ENCODE peak calls at places on chromosomes 5 and 9, in seven cellular contexts. Z is gastrocnemius medialis, D is AG10803, I is heart left ventricle, K is cardiac muscle cell, X is HCT116, W is Panc1. V is an unnamed sample.

GRCh38 chr9:98694943-98695342 is 13.8 kb downstream of the GABBR2 start:
- DNase-seq in Z (no peak), D (no peak), I (no peak), K (no peak), X (no peak), W (no peak), V (no peak)

GRCh38 chr5:113061851-113062631 is 85.4 kb downstream of the DCP2 start:
- DNase-seq in Z (no peak), D (peak), I (no peak), K (no peak), X (no peak), W (no peak), V (no peak)

GRCh38 chr5:10604975-10605374 is 41.1 kb downstream of the ANKRD33B start:
- DNase-seq in Z (no peak), D (no peak), I (no peak), K (no peak), X (no peak), W (no peak), V (no peak)

GRCh38 chr9:105187781-105188180 is 56.7 kb upstream of the SLC44A1 start:
- DNase-seq in Z (no peak), D (peak), I (no peak), K (no peak), X (no peak), W (peak), V (no peak)

GRCh38 chr5:133041157-133041784 is 10.5 kb upstream of the HSPA4 start:
- DNase-seq in Z (no peak), D (no peak), I (no peak), K (no peak), X (no peak), W (no peak), V (no peak)

GRCh38 chr5:136089804-136090203 is 42.8 kb upstream of the SMAD5 start:
- DNase-seq in Z (no peak), D (no peak), I (no peak), K (no peak), X (no peak), W (no peak), V (no peak)

GRCh38 chr9:89080193-89080592 is 88.9 kb downstream of the S1PR3 start:
- DNase-seq in Z (peak), D (peak), I (peak), K (no peak), X (no peak), W (no peak), V (no peak)

GRCh38 chr5:65961644-65962043 is 35.3 kb downstream of the ERBIN start:
- DNase-seq in Z (no peak), D (peak), I (no peak), K (no peak), X (no peak), W (no peak), V (peak)

GRCh38 chr9:125700791-125701190 is 6.2 kb downstream of the MAPKAP1 start:
- DNase-seq in Z (no peak), D (peak), I (no peak), K (no peak), X (no peak), W (no peak), V (no peak)

GRCh38 chr5:149170292-149170691 is 29.0 kb downstream of the ABLIM3 start:
- DNase-seq in Z (no peak), D (peak), I (no peak), K (no peak), X (no peak), W (no peak), V (no peak)

GRCh38 chr5:13218518-13218917 is 726.0 kb downstream of the DNAH5 start:
- DNase-seq in Z (no peak), D (no peak), I (no peak), K (no peak), X (no peak), W (no peak), V (no peak)

GRCh38 chr5:173291722-173292658 is 36.2 kb downstream of the STC2 start:
- DNase-seq in Z (no peak), D (peak), I (no peak), K (no peak), X (no peak), W (no peak), V (no peak)

DNA sequence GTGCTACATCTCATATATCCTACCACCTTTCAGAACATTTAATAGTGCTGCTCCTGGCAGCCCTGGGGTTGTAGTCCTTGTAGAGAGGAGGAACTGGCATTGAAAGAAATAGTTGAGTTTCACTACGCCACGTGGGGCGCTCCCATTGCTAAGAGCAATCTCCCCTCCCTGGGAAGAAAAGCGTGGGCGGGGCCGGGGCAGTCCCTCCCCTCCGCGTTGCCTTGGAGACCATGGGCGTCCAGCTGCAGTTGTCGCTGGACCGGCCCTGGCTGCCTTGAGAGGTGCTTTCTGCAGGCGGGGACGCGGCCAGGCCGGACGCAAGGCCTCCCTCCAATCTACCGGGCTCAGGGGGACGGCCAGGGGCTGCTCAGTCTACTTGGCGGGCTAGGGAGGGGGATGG is 368 bp upstream of the CCDC180 start:
- DNase-seq in Z (peak), D (peak), I (peak), K (peak), X (no peak), W (no peak), V (peak)
- TF ChIP-seq CTCF in Z (no peak), D (no peak), I (peak), K (peak), X (no peak), W (no peak), V (peak)

DNA sequence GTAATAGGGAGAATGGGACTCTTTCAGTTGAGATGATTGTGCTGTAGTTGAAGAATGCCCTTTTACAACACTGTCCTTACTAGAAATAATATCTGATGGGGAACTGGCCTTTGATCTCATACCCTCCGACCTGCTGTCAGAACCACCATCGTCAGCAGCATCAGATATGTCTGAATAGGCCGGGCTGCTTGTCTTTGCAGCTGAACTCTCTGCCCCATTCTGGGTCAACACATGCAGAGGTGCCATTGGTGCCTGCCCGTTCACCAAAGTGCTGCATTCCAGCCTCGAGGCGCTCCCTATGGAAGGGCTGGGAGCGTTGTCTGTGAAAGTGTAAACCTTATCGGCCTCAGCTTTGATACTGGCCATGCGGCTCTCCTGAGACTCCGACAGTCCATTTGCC is 99.0 kb downstream of the ZNF608 start:
- DNase-seq in Z (no peak), D (no peak), I (no peak), K (no peak), X (no peak), W (no peak), V (no peak)
- H3K4me3 ChIP-seq in Z (no peak), D (no peak), I (no peak), K (no peak), X (no peak), W (no peak), V (no peak)

DNA sequence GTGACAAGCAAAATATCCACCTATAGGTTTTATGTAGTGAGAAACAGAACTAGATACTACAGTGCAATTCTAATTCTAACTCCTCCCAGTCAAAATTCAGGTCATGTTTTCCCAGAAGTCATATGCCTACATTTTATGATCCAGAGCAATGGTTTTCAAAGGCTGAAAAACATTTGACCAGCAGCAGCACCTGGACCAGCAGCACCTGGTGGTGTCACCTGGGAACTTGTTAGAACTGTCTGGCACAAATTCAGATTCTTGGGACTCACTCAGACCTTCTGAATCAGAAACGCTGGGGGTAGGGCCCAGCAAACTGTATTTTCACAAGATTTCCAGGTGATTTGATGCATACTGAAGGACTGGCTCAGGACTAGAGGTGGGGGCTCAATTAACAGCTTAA is 367.7 kb upstream of the RFX3 start:
- DNase-seq in Z (no peak), D (no peak), I (no peak), K (no peak), X (no peak), W (no peak), V (no peak)
- TF ChIP-seq CTCF in Z (no peak), D (no peak), I (no peak), K (no peak), X (peak), W (no peak), V (no peak)

DNA sequence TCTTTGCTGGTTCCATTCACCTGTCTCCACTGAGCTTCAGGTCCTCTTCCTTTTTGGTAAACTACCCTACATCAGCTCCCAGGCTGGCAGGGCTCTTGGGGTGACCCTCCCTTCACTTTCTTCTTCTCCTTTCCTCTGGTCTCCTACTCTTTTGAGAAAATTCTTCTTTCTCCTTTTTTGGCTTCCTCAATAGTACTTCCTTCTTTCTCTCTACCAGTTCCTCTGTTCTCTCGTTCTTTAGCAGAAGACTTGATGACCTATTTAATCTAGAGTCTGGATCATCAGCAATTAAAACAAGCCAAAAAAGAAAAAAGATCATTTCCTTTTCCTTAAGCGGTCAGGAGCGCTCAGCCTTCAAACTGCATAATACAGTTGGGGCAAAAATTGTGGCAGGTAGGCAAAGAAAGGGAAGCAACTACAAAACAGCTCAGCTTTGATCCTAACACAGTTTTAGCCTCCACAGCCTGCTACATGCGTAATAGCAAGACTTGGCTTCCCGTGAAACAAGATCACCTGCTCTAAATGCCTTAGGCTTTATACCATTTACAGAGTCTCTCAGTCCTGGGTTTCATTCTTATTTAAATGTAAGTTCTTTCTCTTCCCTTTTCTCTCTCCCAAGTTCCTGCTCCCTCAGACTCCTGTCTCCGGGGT is 14.0 kb upstream of the GSN start:
- DNase-seq in Z (no peak), D (no peak), I (no peak), K (no peak), X (no peak), W (no peak), V (no peak)
- H3K4me3 ChIP-seq in Z (no peak), D (no peak), I (no peak), K (no peak), X (no peak), W (no peak), V (no peak)

GRCh38 chr9:503881-504852 is 289.5 kb downstream of the DOCK8 start:
- DNase-seq in Z (peak), D (peak), I (peak), K (peak), X (peak), W (no peak), V (no peak)
- TF ChIP-seq CTCF in Z (peak), D (peak), I (peak), K (peak), X (peak), W (peak), V (no peak)

DNA sequence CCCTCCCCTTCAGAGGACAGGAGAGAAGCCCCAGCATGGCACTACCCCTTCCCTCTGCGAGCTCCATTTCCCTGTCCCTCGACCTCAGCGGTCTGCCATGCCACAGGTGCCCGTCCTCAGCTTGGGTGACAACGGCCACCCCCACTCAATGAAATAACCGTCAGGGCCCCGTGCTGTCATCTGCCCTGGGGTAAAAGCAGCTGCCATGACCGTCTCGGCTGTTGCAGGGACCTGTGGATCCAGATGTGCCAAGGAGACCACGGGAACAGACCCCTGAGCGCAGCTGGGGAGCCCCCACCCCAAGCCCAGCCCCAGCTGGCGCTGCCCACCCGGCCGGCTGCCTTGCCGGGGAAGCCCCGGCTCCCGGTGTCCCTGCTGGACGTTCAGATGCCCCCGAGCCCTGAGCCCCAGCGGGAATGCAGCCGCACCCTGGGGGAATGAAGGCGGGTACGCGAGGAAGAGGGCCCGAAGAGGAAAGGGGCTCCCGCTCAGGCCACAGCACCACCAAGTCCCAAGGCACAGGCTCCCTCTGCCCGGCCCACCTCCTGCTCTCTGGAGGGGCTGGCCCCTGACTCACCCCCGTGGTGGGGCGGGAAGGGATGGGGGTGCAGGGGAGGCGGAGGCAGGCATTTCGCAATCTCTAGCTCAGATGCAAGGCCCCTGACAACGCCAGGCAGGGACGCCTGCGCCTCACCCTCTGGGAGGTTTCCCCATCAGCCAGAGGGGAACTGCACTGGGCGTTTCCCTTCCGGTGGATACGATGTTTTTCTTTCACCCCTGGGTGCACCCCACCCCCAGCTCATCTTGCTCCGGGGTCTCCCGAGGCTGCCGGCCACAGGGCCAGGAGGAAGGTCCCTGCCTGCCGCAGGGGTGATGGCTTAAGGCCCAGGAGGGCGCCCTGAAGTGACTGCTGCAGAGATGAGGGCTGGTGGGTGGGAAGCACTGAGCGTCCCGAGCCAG is 49.2 kb downstream of the NACC2 start:
- DNase-seq in Z (no peak), D (peak), I (no peak), K (no peak), X (no peak), W (no peak), V (no peak)
- H3K4me3 ChIP-seq in Z (no peak), D (peak), I (no peak), K (no peak), X (no peak), W (no peak), V (no peak)

DNA sequence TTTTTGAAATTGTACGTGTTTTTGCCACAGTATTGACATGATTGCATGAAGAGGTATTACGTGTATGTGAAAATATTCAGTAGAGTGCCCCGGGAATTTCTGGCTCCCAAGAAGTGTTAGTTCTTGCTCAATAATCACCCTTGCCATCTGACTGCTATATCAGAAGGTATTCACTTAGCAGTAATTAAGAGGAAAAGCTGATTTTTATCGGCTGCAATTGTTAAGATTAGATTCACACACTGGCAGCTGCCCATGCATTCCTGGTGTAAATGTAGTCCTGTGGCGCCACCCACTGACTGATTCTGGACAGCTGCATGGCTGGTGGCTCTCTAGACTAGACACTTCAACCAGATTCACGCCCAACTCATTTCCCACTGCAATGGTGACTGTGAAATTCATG is 440.0 kb upstream of the ADAMTS16 start:
- DNase-seq in Z (no peak), D (peak), I (peak), K (peak), X (no peak), W (peak), V (no peak)
- TF ChIP-seq CTCF in Z (no peak), D (peak), I (peak), K (peak), X (no peak), W (peak), V (no peak)

V was measured in HFF-Myc.